ENCODE peak calls at places on chromosomes 4 and X, in six cellular contexts. C is GM23248, F is MM.1S, Q is mammary epithelial cell, V is PC-3, J is HepG2. T is an unnamed sample.

GRCh38 chr4:30269850-30270249 is 450.3 kb upstream of the PCDH7 start:
- DNase-seq in C (no peak), F (no peak), Q (no peak), V (peak; percentile 35), J (no peak), T (no peak)

GRCh38 chr4:152289963-152290362 is 245.9 kb downstream of the FBXW7 start:
- DNase-seq in C (no peak), F (no peak), Q (no peak), V (no peak), J (no peak), T (no peak)

GRCh38 chr4:128796934-128797333 is 12.6 kb upstream of the JADE1 start:
- DNase-seq in C (peak; percentile 39), F (no peak), Q (peak; percentile 54), V (peak; percentile 81), J (no peak), T (no peak)

GRCh38 chr4:165461176-165461835 is 82.5 kb downstream of the CPE start:
- DNase-seq in C (peak; percentile 85), F (no peak), Q (no peak), V (no peak), J (peak; percentile 54), T (no peak)

GRCh38 chr4:85402371-85402770 is 72.6 kb upstream of the ARHGAP24 start:
- DNase-seq in C (peak; percentile 95), F (no peak), Q (peak; percentile 39), V (no peak), J (no peak), T (no peak)

GRCh38 chr4:15885422-15885821 is 53.1 kb downstream of the FGFBP1 start:
- DNase-seq in C (no peak), F (no peak), Q (no peak), V (no peak), J (no peak), T (no peak)

GRCh38 chr4:80202190-80202711 is 4.9 kb downstream of the PRDM8 start:
- DNase-seq in C (peak; percentile 91), F (peak; percentile 45), Q (peak; percentile 68), V (peak; percentile 32), J (no peak), T (no peak)

GRCh38 chr4:150828159-150828558 is 186.9 kb downstream of the LRBA start:
- DNase-seq in C (no peak), F (peak; percentile 98), Q (no peak), V (no peak), J (no peak), T (peak; percentile 66)

GRCh38 chrX:19721726-19722370 is 165.6 kb downstream of the SH3KBP1 start:
- DNase-seq in C (peak; percentile 34), F (no peak), Q (no peak), V (no peak), J (no peak), T (no peak)

GRCh38 chr4:163462556-163462955 is 11.0 kb downstream of the TKTL2 start:
- DNase-seq in C (no peak), F (no peak), Q (peak; percentile 61), V (no peak), J (no peak), T (no peak)

GRCh38 chr4:40255722-40256281 is 59.0 kb downstream of the RHOH start:
- DNase-seq in C (peak; percentile 98), F (no peak), Q (peak; percentile 95), V (peak; percentile 88), J (peak; percentile 71), T (no peak)

GRCh38 chr4:163548481-163549243 is 54.2 kb downstream of the TMA16 start:
- DNase-seq in C (peak; percentile 79), F (peak; percentile 50), Q (peak; percentile 29), V (peak; percentile 65), J (peak; percentile 37), T (peak; percentile 85)

GRCh38 chrX:74242050-74242449 is 61.9 kb upstream of the ZCCHC13 start:
- DNase-seq in C (peak; percentile 29), F (no peak), Q (peak; percentile 45), V (peak; percentile 3), J (peak; percentile 89), T (no peak)

GRCh38 chr4:24262616-24263015 is 321.7 kb downstream of the DHX15 start:
- DNase-seq in C (no peak), F (no peak), Q (no peak), V (no peak), J (no peak), T (no peak)

GRCh38 chrX:149453911-149454820 is 50.9 kb downstream of the IDS start:
- DNase-seq in C (peak; percentile 36), F (no peak), Q (peak; percentile 21), V (no peak), J (no peak), T (no peak)

GRCh38 chr4:40856836-40857362 is 107.1 kb downstream of the NSUN7 start:
- DNase-seq in C (peak; percentile 61), F (peak; percentile 84), Q (peak; percentile 20), V (peak; percentile 51), J (no peak), T (no peak)

GRCh38 chrX:107826286-107827136 is 845 bp downstream of the MID2 start:
- DNase-seq in C (peak; percentile 67), F (peak; percentile 37), Q (peak; percentile 41), V (peak; percentile 47), J (no peak), T (peak; percentile 45)

GRCh38 chr4:147311956-147312355 is 168.9 kb upstream of the EDNRA start:
- DNase-seq in C (no peak), F (no peak), Q (no peak), V (no peak), J (no peak), T (no peak)

GRCh38 chr4:31089815-31090214 is 369.6 kb downstream of the PCDH7 start:
- DNase-seq in C (no peak), F (peak; percentile 34), Q (peak; percentile 63), V (peak; percentile 94), J (no peak), T (no peak)

GRCh38 chr4:42627887-42628646 is 28.8 kb downstream of the ATP8A1 start:
- DNase-seq in C (no peak), F (no peak), Q (no peak), V (no peak), J (no peak), T (peak; percentile 90)

GRCh38 chr4:53653484-53654053 is 62.3 kb upstream of the LNX1 start:
- DNase-seq in C (peak; percentile 28), F (no peak), Q (peak; percentile 12), V (no peak), J (no peak), T (no peak)

GRCh38 chr4:75542824-75543223 is 13.0 kb upstream of the ODAPH start:
- DNase-seq in C (peak; percentile 91), F (no peak), Q (peak; percentile 99), V (peak; percentile 80), J (no peak), T (no peak)

GRCh38 chr4:156598138-156598681 is 373.4 kb downstream of the PDGFC start:
- DNase-seq in C (no peak), F (no peak), Q (no peak), V (peak; percentile 53), J (no peak), T (no peak)

GRCh38 chr4:156516698-156517097 is 454.9 kb downstream of the PDGFC start:
- DNase-seq in C (no peak), F (no peak), Q (no peak), V (no peak), J (no peak), T (no peak)

GRCh38 chrX:105837227-105837626 is 14.9 kb downstream of the NRK start:
- DNase-seq in C (no peak), F (no peak), Q (peak; percentile 77), V (peak; percentile 90), J (no peak), T (no peak)

GRCh38 chr4:37826282-37827029 is at the start of gene PGM2:
- DNase-seq in C (peak; percentile 87), F (peak; percentile 90), Q (peak; percentile 83), V (peak; percentile 77), J (peak; percentile 61), T (peak; percentile 96)

GRCh38 chr4:31045724-31046318 is 325.7 kb downstream of the PCDH7 start:
- DNase-seq in C (peak; percentile 1), F (peak; percentile 35), Q (peak; percentile 14), V (peak; percentile 65), J (no peak), T (peak; percentile 55)

GRCh38 chr4:27692098-27692679 is 831.5 kb downstream of the STIM2 start:
- DNase-seq in C (peak; percentile 47), F (peak; percentile 52), Q (peak; percentile 32), V (peak; percentile 61), J (peak; percentile 28), T (peak; percentile 75)

GRCh38 chrX:140092121-140092520 is 126.8 kb upstream of the CXorf66 start:
- DNase-seq in C (no peak), F (no peak), Q (no peak), V (no peak), J (no peak), T (no peak)

GRCh38 chrX:140088438-140088837 is 123.1 kb upstream of the CXorf66 start:
- DNase-seq in C (no peak), F (no peak), Q (no peak), V (no peak), J (no peak), T (no peak)

GRCh38 chrX:140087865-140088264 is 122.5 kb upstream of the CXorf66 start:
- DNase-seq in C (no peak), F (no peak), Q (no peak), V (no peak), J (no peak), T (no peak)

GRCh38 chrX:140091276-140091886 is 126.1 kb upstream of the CXorf66 start:
- DNase-seq in C (peak; percentile 47), F (no peak), Q (no peak), V (no peak), J (no peak), T (no peak)

GRCh38 chrX:140090800-140091275 is 125.5 kb upstream of the CXorf66 start:
- DNase-seq in C (no peak), F (no peak), Q (no peak), V (no peak), J (no peak), T (no peak)
- H3K4me3 ChIP-seq in C (peak overlapping the region; percentile 55), F (no peak overlapping the region), Q (peak overlapping the region; percentile 3), V (no peak overlapping the region), J (peak overlapping the region; percentile 23), T (no peak overlapping the region)

DNA sequence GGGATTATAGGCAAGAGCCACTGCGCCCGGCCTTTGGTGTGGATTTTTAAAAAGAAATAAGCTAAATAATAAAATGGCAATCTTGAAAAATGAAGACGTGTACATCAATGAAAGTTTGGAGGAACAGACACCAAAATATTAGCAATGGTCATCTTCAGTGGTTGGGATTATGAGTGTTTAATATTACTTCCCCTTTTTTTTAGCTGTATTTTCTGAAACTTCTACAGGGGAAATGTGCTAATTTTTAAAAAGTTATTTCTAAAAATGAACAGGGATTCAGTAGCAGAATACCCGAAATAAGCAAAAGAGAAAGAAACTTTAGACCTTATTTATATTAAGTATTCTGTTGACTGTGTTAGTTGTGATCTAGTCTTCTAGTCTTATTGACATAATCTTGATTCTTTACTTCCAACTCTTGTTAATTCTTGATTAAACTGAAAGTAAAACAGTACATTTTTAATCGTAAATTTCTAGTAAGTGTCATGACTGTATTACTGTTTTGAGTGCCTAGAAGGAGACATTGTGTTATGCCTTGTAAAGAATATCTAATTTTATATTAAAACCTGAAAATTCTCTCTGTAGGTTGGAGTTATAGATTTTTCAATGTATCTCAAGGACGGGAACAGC is 51.3 kb downstream of the RUFY3 start:
- DNase-seq in C (no peak), F (no peak), Q (no peak), V (no peak), J (no peak), T (no peak)
- H2AFZ ChIP-seq in C (no peak overlapping the region), F (no peak overlapping the region), Q (no peak overlapping the region), V (no peak overlapping the region), J (no peak overlapping the region), T (peak overlapping the region; percentile 4)

GRCh38 chr4:143515905-143516304 is 2.4 kb downstream of the SMARCA5 start:
- DNase-seq in C (no peak), F (no peak), Q (no peak), V (no peak), J (no peak), T (no peak)
- H3K4me3 ChIP-seq in C (peak overlapping the region; percentile 97), F (peak overlapping the region; percentile 90), Q (peak overlapping the region; percentile 93), V (peak overlapping the region; percentile 93), J (peak overlapping the region; percentile 93), T (peak overlapping the region; percentile 94)

GRCh38 chr4:55354648-55355047 is 8.6 kb downstream of the SRD5A3 start:
- DNase-seq in C (no peak), F (no peak), Q (no peak), V (no peak), J (no peak), T (no peak)
- H2AFZ ChIP-seq in C (no peak overlapping the region), F (no peak overlapping the region), Q (no peak overlapping the region), V (no peak overlapping the region), J (no peak overlapping the region), T (no peak overlapping the region)

T was measured in Karpas-422.